ENCODE peak calls at places on chromosomes 4 and X, in five cellular contexts. Z is ascending aorta, Y is kidney tubule cell, G is kidney epithelial cell, T is NCI-H524 treated with DMSO at 0.1 percent for 48 hours. M is an unnamed sample.

GRCh38 chr4:42018451-42018850 is 28.1 kb downstream of the SLC30A9 start:
- DNase-seq in Y (no peak), Z (no peak), T (no peak), G (no peak), M (no peak)

GRCh38 chr4:156251373-156252065 is 297.9 kb upstream of the CTSO start:
- DNase-seq in T (peak; percentile 89), G (no peak), Z (no peak), Y (no peak), M (no peak)

GRCh38 chrX:133587818-133588217 is 172.5 kb upstream of the GPC4 start:
- DNase-seq in T (no peak), G (no peak), Z (no peak), Y (no peak), M (no peak)

GRCh38 chrX:34379891-34380290 is 247.8 kb upstream of the FAM47A start:
- DNase-seq in Y (no peak), Z (no peak), G (no peak), T (no peak), M (no peak)

GRCh38 chr4:145069361-145069760 is 28.6 kb downstream of the ANAPC10 start:
- DNase-seq in T (no peak), G (no peak), Z (no peak), Y (peak; percentile 27), M (no peak)

GRCh38 chr4:118289794-118290193 is 63.0 kb downstream of the PRSS12 start:
- DNase-seq in T (no peak), Y (no peak), G (no peak), Z (no peak), M (no peak)

GRCh38 chr4:48047896-48048295 is 31.3 kb downstream of the NIPAL1 start:
- DNase-seq in T (no peak), G (no peak), Y (no peak), Z (no peak), M (no peak)

GRCh38 chr4:127843704-127844604 is 36.7 kb upstream of the PLK4 start:
- DNase-seq in Z (no peak), Y (no peak), G (no peak), T (no peak), M (no peak)

GRCh38 chrX:151735219-151735618 is 673 bp downstream of the CNGA2 start:
- DNase-seq in G (no peak), T (no peak), Z (no peak), Y (no peak), M (no peak)

GRCh38 chr4:4439782-4440181 is 52.9 kb downstream of the NSG1 start:
- DNase-seq in T (no peak), Y (no peak), Z (no peak), G (no peak), M (no peak)

GRCh38 chr4:1345905-1346780 is 865 bp upstream of the UVSSA start:
- DNase-seq in Z (no peak), Y (peak; percentile 33), T (no peak), G (no peak), M (peak; percentile 58)

GRCh38 chr4:57763070-57763469 is 652.9 kb upstream of the IGFBP7 start:
- DNase-seq in Y (peak; percentile 39), T (no peak), Z (no peak), G (no peak), M (no peak)

GRCh38 chr4:152485726-152486276 is 50.1 kb downstream of the FBXW7 start:
- DNase-seq in Z (no peak), T (no peak), G (peak; percentile 92), Y (peak; percentile 95), M (no peak)

GRCh38 chr4:118968006-118968405 is 79.4 kb downstream of the SYNPO2 start:
- DNase-seq in T (no peak), Z (no peak), Y (peak; percentile 88), G (peak; percentile 71), M (no peak)

GRCh38 chr4:141569141-141569540 is 67.2 kb upstream of the IL15 start:
- DNase-seq in Z (no peak), G (no peak), T (no peak), Y (no peak), M (no peak)

GRCh38 chr4:7041851-7042696 is 1.1 kb upstream of the TADA2B start:
- DNase-seq in Y (peak; percentile 78), T (peak; percentile 31), Z (no peak), G (no peak), M (peak; percentile 49)

GRCh38 chr4:54277691-54278090 is 48.6 kb downstream of the PDGFRA start:
- DNase-seq in Z (peak; percentile 11), G (peak; percentile 29), T (no peak), Y (peak; percentile 86), M (no peak)

GRCh38 chrX:88830113-88830512 is 83.1 kb downstream of the CPXCR1 start:
- DNase-seq in Z (no peak), Y (no peak), G (no peak), T (no peak), M (no peak)

M was measured in frontal cortex.